ENCODE peak calls at places on chromosome 11, in seven cellular contexts. P is right atrium auricular region, N is cardiac muscle cell, A is colonic mucosa, D is H1, I is pancreas, H is HL-60. J is an unnamed sample. For H3K27me3, the result is how much of the 10 kb centered on the place peaks cover.

GRCh38 chr11:125299061-125299616 is 134.6 kb downstream of the PKNOX2 start:
- DNase-seq in P (no peak), N (no peak), A (no peak), D (no peak), I (no peak), H (no peak), J (no peak)

GRCh38 chr11:65650547-65651338 is 12.0 kb downstream of the RELA start:
- DNase-seq in P (no peak), N (no peak), A (peak), D (no peak), I (peak), H (no peak), J (no peak)

GRCh38 chr11:7688238-7688826 is 15.0 kb upstream of the CYB5R2 start:
- DNase-seq in P (no peak), N (peak), A (no peak), D (no peak), I (no peak), H (no peak), J (no peak)

GRCh38 chr11:2262301-2263011 is 7.9 kb downstream of the ASCL2 start:
- DNase-seq in P (peak), N (no peak), A (peak), D (no peak), I (no peak), H (no peak), J (no peak)

GRCh38 chr11:680476-680875 is 14.5 kb downstream of the DEAF1 start:
- DNase-seq in P (no peak), N (no peak), A (no peak), D (no peak), I (no peak), H (no peak), J (no peak)

GRCh38 chr11:113697798-113698407 is 8.2 kb downstream of the TMPRSS5 start:
- DNase-seq in P (no peak), N (no peak), A (no peak), D (no peak), I (no peak), H (no peak), J (no peak)

GRCh38 chr11:44573333-44573732 is 7.9 kb downstream of the CD82 start:
- DNase-seq in P (no peak), N (no peak), A (no peak), D (no peak), I (no peak), H (no peak), J (no peak)

GRCh38 chr11:33475999-33476398 is 218.8 kb downstream of the HIPK3 start:
- DNase-seq in P (no peak), N (peak), A (no peak), D (no peak), I (peak), H (no peak), J (no peak)

GRCh38 chr11:64786308-64786707 is 8.0 kb upstream of the SF1 start:
- DNase-seq in P (no peak), N (no peak), A (no peak), D (no peak), I (peak), H (no peak), J (no peak)

GRCh38 chr11:15911377-15912044 is 444.8 kb downstream of the SOX6 start:
- DNase-seq in P (peak), N (peak), A (no peak), D (no peak), I (no peak), H (peak), J (no peak)

GRCh38 chr11:76233196-76233921 is 27.1 kb upstream of the WNT11 start:
- DNase-seq in P (no peak), N (no peak), A (no peak), D (no peak), I (no peak), H (no peak), J (no peak)

GRCh38 chr11:121455115-121455514 is 2.3 kb upstream of the SORL1-AS1 start:
- DNase-seq in P (no peak), N (no peak), A (no peak), D (no peak), I (no peak), H (no peak), J (no peak)

GRCh38 chr11:68994891-68995280 is 14.1 kb upstream of the MRGPRD start:
- DNase-seq in P (no peak), N (no peak), A (no peak), D (no peak), I (no peak), H (no peak), J (no peak)
- H3K27ac ChIP-seq in P (no peak), N (no peak), A (no peak), D (no peak), I (no peak), H (no peak), J (no peak)

GRCh38 chr11:101046947-101047346 is 82.7 kb downstream of the PGR start:
- DNase-seq in P (no peak), N (no peak), A (no peak), D (no peak), I (no peak), H (no peak), J (no peak)

GRCh38 chr11:101045415-101045814 is 84.2 kb downstream of the PGR start:
- DNase-seq in P (no peak), N (no peak), A (no peak), D (no peak), I (no peak), H (no peak), J (no peak)

GRCh38 chr11:101049123-101049522 is 80.5 kb downstream of the PGR start:
- DNase-seq in P (no peak), N (no peak), A (no peak), D (no peak), I (no peak), H (no peak), J (no peak)

GRCh38 chr11:101048479-101048878 is 81.1 kb downstream of the PGR start:
- DNase-seq in P (no peak), N (no peak), A (no peak), D (no peak), I (no peak), H (no peak), J (no peak)

DNA sequence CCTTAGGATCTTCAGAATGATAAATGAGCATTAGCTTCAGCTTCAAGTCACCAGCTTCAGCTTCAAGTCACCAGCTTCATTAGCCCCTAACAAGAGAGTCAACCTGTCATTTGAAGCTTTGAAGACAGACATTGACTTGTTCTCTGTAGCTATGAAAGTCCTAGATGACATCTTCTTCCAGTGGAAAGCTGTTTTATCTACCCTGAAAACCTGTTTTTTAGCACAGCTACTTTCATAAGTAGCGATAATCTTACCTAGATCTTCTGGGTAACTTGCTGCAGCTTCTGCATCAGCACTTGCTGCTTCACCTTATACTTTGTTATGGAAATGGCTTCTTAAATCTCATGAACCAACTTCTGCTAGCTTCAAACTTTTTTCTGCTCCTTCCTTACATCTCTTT is 85.7 kb downstream of the PGR start:
- DNase-seq in P (no peak), N (no peak), A (no peak), D (no peak), I (no peak), H (no peak), J (no peak)
- TF ChIP-seq CTCF in P (no peak), N (no peak), A (no peak), D (no peak), I (no peak), H (no peak), J (no peak)

GRCh38 chr11:119910650-119911049 is 181.7 kb upstream of the NECTIN1 start:
- DNase-seq in P (no peak), N (no peak), A (no peak), D (no peak), I (no peak), H (no peak), J (no peak)

GRCh38 chr11:119910056-119910455 is 181.1 kb upstream of the NECTIN1 start:
- DNase-seq in P (no peak), N (no peak), A (peak), D (no peak), I (no peak), H (no peak), J (no peak)

GRCh38 chr11:119907934-119908760 is 179.1 kb upstream of the NECTIN1 start:
- DNase-seq in P (no peak), N (no peak), A (peak), D (no peak), I (no peak), H (no peak), J (no peak)

GRCh38 chr11:119909077-119909476 is 180.1 kb upstream of the NECTIN1 start:
- DNase-seq in P (no peak), N (no peak), A (no peak), D (no peak), I (no peak), H (no peak), J (no peak)

DNA sequence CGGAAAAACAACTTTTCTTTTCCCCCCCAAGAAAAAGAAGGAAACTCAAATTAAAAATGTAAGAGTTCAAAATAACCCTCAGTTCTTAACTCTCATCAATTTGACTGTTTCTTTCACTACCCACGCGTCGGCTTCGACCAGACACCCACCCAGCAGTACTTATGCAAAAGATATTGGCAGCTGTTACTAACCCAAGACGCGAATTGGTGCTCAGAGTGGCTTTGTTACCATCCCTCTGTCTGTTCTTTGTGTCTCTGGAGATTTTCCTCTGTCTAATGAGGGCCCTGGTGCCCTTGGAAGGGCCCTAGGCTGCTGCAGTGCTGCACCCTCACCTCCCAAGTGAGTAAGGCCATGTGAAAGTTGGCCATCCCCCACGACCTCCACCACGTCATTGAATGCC is 180.5 kb upstream of the NECTIN1 start:
- DNase-seq in P (no peak), N (no peak), A (no peak), D (no peak), I (no peak), H (no peak), J (no peak)
- H3K27me3 ChIP-seq in P (under half), N (under half), A (under half), D (under half), I (under half), H (under half), J (under half)

GRCh38 chr11:12685229-12685628 is 11.0 kb downstream of the TEAD1 start:
- DNase-seq in P (no peak), N (no peak), A (no peak), D (no peak), I (no peak), H (no peak), J (no peak)

GRCh38 chr11:12686246-12687060 is 12.2 kb downstream of the TEAD1 start:
- DNase-seq in P (no peak), N (no peak), A (no peak), D (no peak), I (no peak), H (no peak), J (no peak)

GRCh38 chr11:12689029-12689755 is 15.0 kb downstream of the TEAD1 start:
- DNase-seq in P (no peak), N (no peak), A (no peak), D (no peak), I (no peak), H (no peak), J (no peak)

GRCh38 chr11:12687740-12688139 is 13.5 kb downstream of the TEAD1 start:
- DNase-seq in P (no peak), N (no peak), A (no peak), D (peak), I (no peak), H (no peak), J (no peak)

GRCh38 chr11:12687216-12687623 is 13.0 kb downstream of the TEAD1 start:
- DNase-seq in P (no peak), N (no peak), A (no peak), D (no peak), I (no peak), H (no peak), J (no peak)
- H3K27ac ChIP-seq in P (no peak), N (no peak), A (no peak), D (no peak), I (no peak), H (no peak), J (no peak)

DNA sequence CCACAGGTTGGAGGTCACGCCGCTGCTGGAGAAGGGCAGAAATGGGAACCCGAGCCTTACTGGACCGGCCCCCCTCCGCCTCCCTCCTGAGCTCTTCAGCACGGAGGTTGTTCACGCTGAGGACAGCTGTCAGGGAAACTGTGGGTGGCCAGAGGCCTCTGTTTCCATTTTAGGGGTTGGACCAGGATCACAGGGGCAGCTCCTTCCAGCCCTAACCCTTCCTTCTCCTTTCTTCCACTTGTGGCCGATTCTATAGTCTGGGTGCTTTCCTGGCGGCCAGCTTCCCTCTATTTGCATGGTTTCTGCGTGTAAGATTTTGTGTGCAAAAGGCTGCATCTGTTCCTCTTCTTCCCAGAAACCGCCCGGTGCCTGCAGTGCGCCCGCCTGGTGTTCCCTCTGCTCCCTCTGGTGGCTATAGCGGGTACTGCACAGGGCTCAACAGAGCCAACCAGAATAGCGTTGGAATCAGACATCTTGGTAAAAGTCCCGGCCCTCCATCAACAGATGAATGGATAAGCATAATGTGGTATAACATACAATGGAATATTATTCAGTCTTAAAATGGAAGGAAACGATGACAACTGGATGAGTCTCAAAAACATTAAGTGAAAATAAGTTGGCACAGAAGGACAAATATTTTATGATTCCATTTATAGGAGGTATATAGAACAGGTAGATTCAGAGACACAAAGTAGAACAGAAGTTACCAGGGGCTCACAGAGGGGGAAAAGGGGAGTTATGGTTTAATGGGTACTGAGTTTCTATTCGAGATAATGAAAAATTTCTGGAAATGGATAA is 8.4 kb upstream of the SLC22A8 start:
- DNase-seq in P (peak), N (peak), A (peak), D (peak), I (peak), H (peak), J (peak)
- TF ChIP-seq CTCF in P (peak), N (peak), A (peak), D (peak), I (peak), H (peak), J (peak)

GRCh38 chr11:82732734-82733443 is 775 bp downstream of the FAM181B start:
- DNase-seq in P (no peak), N (peak), A (no peak), D (no peak), I (peak), H (no peak), J (no peak)
- H3K27me3 ChIP-seq in P (under half), N (half or more), A (under half), D (under half), I (under half), H (half or more), J (under half)